ENCODE peak calls at places on chromosomes 16 and 17, in five cellular contexts. One of them, this sample, is unnamed.

GRCh38 chr17:8125196-8125946 is 1.5 kb upstream of the HES7 start:
- DNase-seq in GM12878: peak
- DNase-seq in A549: peak
- DNase-seq in K562: peak
- DNase-seq in SK-N-SH: peak
- DNase-seq in this sample: peak

GRCh38 chr16:4115209-4115940 is 867 bp downstream of the ADCY9 start:
- DNase-seq in A549: peak
- DNase-seq in SK-N-SH: peak
- DNase-seq in GM12878: no peak
- DNase-seq in K562: peak
- DNase-seq in this sample: peak

GRCh38 chr17:32609085-32609484 is 122.3 kb downstream of the CDK5R1 start:
- DNase-seq in K562: no peak
- DNase-seq in GM12878: peak
- DNase-seq in SK-N-SH: peak
- DNase-seq in A549: no peak
- DNase-seq in this sample: no peak

GRCh38 chr16:30724641-30725464 is 23.4 kb upstream of the PHKG2 start:
- DNase-seq in A549: no peak
- DNase-seq in K562: no peak
- DNase-seq in SK-N-SH: no peak
- DNase-seq in GM12878: no peak
- DNase-seq in this sample: no peak

GRCh38 chr16:9199312-9199711 is 107.9 kb downstream of the HAPSTR1 start:
- DNase-seq in A549: no peak
- DNase-seq in SK-N-SH: no peak
- DNase-seq in K562: no peak
- DNase-seq in GM12878: no peak
- DNase-seq in this sample: no peak

GRCh38 chr17:2025220-2025621 is at the start of gene RTN4RL1:
- DNase-seq in SK-N-SH: peak
- DNase-seq in GM12878: no peak
- DNase-seq in A549: peak
- DNase-seq in K562: peak
- DNase-seq in this sample: no peak

GRCh38 chr17:65139045-65139764 is 2.0 kb downstream of the RGS9 start:
- DNase-seq in A549: no peak
- DNase-seq in SK-N-SH: no peak
- DNase-seq in GM12878: no peak
- DNase-seq in K562: no peak
- DNase-seq in this sample: no peak

GRCh38 chr16:5665770-5666169 is 568.2 kb upstream of the EEF2KMT start:
- DNase-seq in A549: no peak
- DNase-seq in K562: no peak
- DNase-seq in GM12878: no peak
- DNase-seq in SK-N-SH: no peak
- DNase-seq in this sample: no peak

GRCh38 chr17:82926716-82927115 is 86.9 kb upstream of the ZNF750 start:
- DNase-seq in A549: no peak
- DNase-seq in GM12878: no peak
- DNase-seq in SK-N-SH: no peak
- DNase-seq in K562: no peak
- DNase-seq in this sample: no peak

GRCh38 chr16:81394966-81395655 is 49.5 kb upstream of the CMIP start:
- DNase-seq in SK-N-SH: no peak
- DNase-seq in GM12878: no peak
- DNase-seq in A549: no peak
- DNase-seq in K562: no peak
- DNase-seq in this sample: no peak

GRCh38 chr17:42233148-42233547 is 38.9 kb upstream of the GHDC start:
- DNase-seq in A549: no peak
- DNase-seq in K562: no peak
- DNase-seq in SK-N-SH: no peak
- DNase-seq in GM12878: no peak
- DNase-seq in this sample: peak

GRCh38 chr17:74159226-74159840 is 44.1 kb upstream of the RPL38 start:
- DNase-seq in SK-N-SH: no peak
- DNase-seq in K562: no peak
- DNase-seq in GM12878: no peak
- DNase-seq in A549: no peak
- DNase-seq in this sample: no peak

GRCh38 chr16:55778718-55779117 is 54.2 kb downstream of the CES1 start:
- DNase-seq in A549: no peak
- DNase-seq in GM12878: no peak
- DNase-seq in K562: no peak
- DNase-seq in SK-N-SH: no peak
- DNase-seq in this sample: no peak

GRCh38 chr17:40915721-40916256 is 21.7 kb downstream of the KRT23 start:
- DNase-seq in GM12878: peak
- DNase-seq in K562: no peak
- DNase-seq in A549: no peak
- DNase-seq in SK-N-SH: no peak
- DNase-seq in this sample: peak

GRCh38 chr17:7380855-7381683 is at the start of gene TNK1:
- DNase-seq in A549: no peak
- DNase-seq in GM12878: no peak
- DNase-seq in SK-N-SH: peak
- DNase-seq in K562: peak
- DNase-seq in this sample: no peak

GRCh38 chr17:57574040-57574513 is 171.0 kb downstream of the CCDC182 start:
- DNase-seq in GM12878: no peak
- DNase-seq in A549: no peak
- DNase-seq in K562: no peak
- DNase-seq in SK-N-SH: no peak
- DNase-seq in this sample: peak

GRCh38 chr17:12545877-12546513 is 119.7 kb upstream of the MYOCD start:
- DNase-seq in GM12878: no peak
- DNase-seq in SK-N-SH: peak
- DNase-seq in K562: peak
- DNase-seq in A549: peak
- DNase-seq in this sample: peak

GRCh38 chr16:84648595-84649510 is 542 bp downstream of the KLHL36 start:
- DNase-seq in K562: peak
- DNase-seq in SK-N-SH: peak
- DNase-seq in GM12878: no peak
- DNase-seq in A549: peak
- DNase-seq in this sample: no peak

GRCh38 chr16:66476328-66477027 is 49.4 kb downstream of the BEAN1 start:
- DNase-seq in K562: peak
- DNase-seq in GM12878: no peak
- DNase-seq in A549: peak
- DNase-seq in SK-N-SH: peak
- DNase-seq in this sample: no peak

GRCh38 chr17:82577300-82577699 is 57.8 kb downstream of the FOXK2 start:
- DNase-seq in GM12878: no peak
- DNase-seq in A549: no peak
- DNase-seq in K562: no peak
- DNase-seq in SK-N-SH: no peak
- DNase-seq in this sample: no peak

GRCh38 chr16:56119138-56119537 is 72.2 kb upstream of the GNAO1 start:
- DNase-seq in SK-N-SH: no peak
- DNase-seq in GM12878: peak
- DNase-seq in A549: no peak
- DNase-seq in K562: no peak
- DNase-seq in this sample: no peak

GRCh38 chr17:61431594-61432311 is 20.5 kb upstream of the TBX4 start:
- DNase-seq in A549: no peak
- DNase-seq in K562: no peak
- DNase-seq in SK-N-SH: no peak
- DNase-seq in GM12878: no peak
- DNase-seq in this sample: peak

GRCh38 chr16:66127459-66128362 is 238.8 kb upstream of the CDH5 start:
- DNase-seq in K562: no peak
- DNase-seq in SK-N-SH: peak
- DNase-seq in A549: no peak
- DNase-seq in GM12878: no peak
- DNase-seq in this sample: no peak

GRCh38 chr17:67421869-67422273 is 44.8 kb downstream of the PITPNC1 start:
- DNase-seq in GM12878: peak
- DNase-seq in A549: peak
- DNase-seq in SK-N-SH: no peak
- DNase-seq in K562: no peak
- DNase-seq in this sample: peak

GRCh38 chr17:61571624-61572023 is 19.4 kb downstream of the NACA2 start:
- DNase-seq in GM12878: no peak
- DNase-seq in K562: no peak
- DNase-seq in SK-N-SH: no peak
- DNase-seq in A549: no peak
- DNase-seq in this sample: no peak

GRCh38 chr17:74803971-74804370 is 27.8 kb upstream of the NAT9 start:
- DNase-seq in SK-N-SH: peak
- DNase-seq in K562: no peak
- DNase-seq in A549: no peak
- DNase-seq in GM12878: no peak
- DNase-seq in this sample: no peak

GRCh38 chr17:83029571-83029970 is 49.8 kb upstream of the METRNL start:
- DNase-seq in K562: no peak
- DNase-seq in GM12878: no peak
- DNase-seq in SK-N-SH: no peak
- DNase-seq in A549: no peak
- DNase-seq in this sample: no peak

GRCh38 chr17:68640601-68641000 is 39.4 kb upstream of the FAM20A start:
- DNase-seq in GM12878: no peak
- DNase-seq in SK-N-SH: no peak
- DNase-seq in A549: no peak
- DNase-seq in K562: no peak
- DNase-seq in this sample: no peak

GRCh38 chr17:66412857-66413563 is 110.6 kb downstream of the PRKCA start:
- DNase-seq in GM12878: no peak
- DNase-seq in A549: no peak
- DNase-seq in SK-N-SH: no peak
- DNase-seq in K562: no peak
- DNase-seq in this sample: no peak

GRCh38 chr16:9135797-9136196 is 44.4 kb downstream of the HAPSTR1 start:
- DNase-seq in SK-N-SH: no peak
- DNase-seq in A549: no peak
- DNase-seq in K562: no peak
- DNase-seq in GM12878: no peak
- DNase-seq in this sample: no peak

GRCh38 chr17:75031972-75032895 is 14.5 kb downstream of the ATP5PD start:
- DNase-seq in K562: peak
- DNase-seq in SK-N-SH: peak
- DNase-seq in GM12878: no peak
- DNase-seq in A549: peak
- DNase-seq in this sample: peak

GRCh38 chr17:60602871-60603270 is 2.9 kb downstream of the PPM1D start:
- DNase-seq in GM12878: no peak
- DNase-seq in SK-N-SH: no peak
- DNase-seq in K562: no peak
- DNase-seq in A549: no peak
- DNase-seq in this sample: no peak

GRCh38 chr17:385195-385835 is 32.7 kb upstream of the RPH3AL start:
- DNase-seq in SK-N-SH: peak
- DNase-seq in GM12878: no peak
- DNase-seq in K562: no peak
- DNase-seq in A549: peak
- DNase-seq in this sample: no peak

DNA sequence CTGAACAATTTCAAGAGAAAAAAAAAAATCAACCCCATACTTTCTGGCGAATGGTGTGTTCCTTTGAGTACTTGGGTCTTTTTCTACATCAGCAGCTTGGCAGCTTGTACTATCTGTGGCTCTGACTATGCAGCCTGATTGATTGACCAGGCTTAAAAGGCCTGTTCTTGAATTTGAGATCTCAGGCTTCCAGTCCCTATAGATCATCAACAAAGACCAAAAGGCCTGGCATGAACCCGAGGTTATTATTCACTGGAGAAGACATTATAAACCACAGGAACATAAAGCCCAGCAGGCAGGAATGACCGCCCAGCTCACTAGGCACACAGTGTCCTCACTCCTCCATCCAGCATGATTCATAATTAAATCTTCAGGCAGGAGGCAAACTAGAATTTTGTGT is 32.1 kb upstream of the CDH3 start:
- DNase-seq in K562: no peak
- DNase-seq in SK-N-SH: no peak
- DNase-seq in GM12878: no peak
- DNase-seq in A549: no peak
- DNase-seq in this sample: no peak
- TF ChIP-seq RCOR1 in K562: no peak
- TF ChIP-seq RCOR1 in SK-N-SH: no peak
- TF ChIP-seq RCOR1 in GM12878: no peak
- TF ChIP-seq RCOR1 in A549: no peak
- TF ChIP-seq RCOR1 in this sample: no peak

DNA sequence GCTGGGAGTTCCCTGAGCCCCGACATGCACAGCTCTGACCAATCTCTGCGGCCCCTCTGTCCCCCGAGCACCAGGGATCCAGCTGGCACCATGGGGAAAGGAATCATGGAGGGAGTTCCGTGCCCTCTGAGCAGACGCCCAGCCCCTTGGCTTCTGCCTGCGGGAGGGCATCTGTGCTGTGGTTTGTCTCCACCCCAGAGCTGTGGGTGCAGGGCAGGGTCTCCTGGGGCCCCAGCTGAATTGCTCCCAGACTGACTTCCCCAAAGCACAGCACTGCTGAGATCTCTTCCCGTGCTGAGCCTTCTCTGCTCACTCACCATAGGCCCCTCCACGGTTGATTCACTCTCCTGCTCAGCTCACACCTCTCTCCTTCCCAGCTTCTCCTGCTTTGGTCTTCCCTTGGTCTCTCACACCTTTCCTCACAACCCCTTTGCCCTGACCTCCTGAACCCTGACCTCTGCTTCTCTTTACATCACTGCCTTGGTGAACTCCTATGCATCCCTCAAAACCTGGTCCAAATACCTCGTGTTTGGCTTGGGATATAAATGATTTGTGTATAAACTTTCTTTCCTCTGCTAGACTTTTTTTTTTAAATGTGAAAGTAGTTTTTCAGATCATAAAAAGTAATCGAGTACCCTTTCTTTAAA is 265.2 kb downstream of the SEC14L1 start:
- DNase-seq in A549: no peak
- DNase-seq in K562: no peak
- DNase-seq in SK-N-SH: no peak
- DNase-seq in GM12878: no peak
- DNase-seq in this sample: no peak
- TF ChIP-seq RCOR1 in A549: no peak
- TF ChIP-seq RCOR1 in K562: no peak
- TF ChIP-seq RCOR1 in SK-N-SH: no peak
- TF ChIP-seq RCOR1 in GM12878: no peak
- TF ChIP-seq RCOR1 in this sample: no peak

GRCh38 chr16:82867425-82867824 is 240.7 kb downstream of the CDH13 start:
- DNase-seq in K562: no peak
- DNase-seq in SK-N-SH: no peak
- DNase-seq in A549: no peak
- DNase-seq in GM12878: no peak
- DNase-seq in this sample: no peak
- TF ChIP-seq RCOR1 in K562: no peak
- TF ChIP-seq RCOR1 in SK-N-SH: no peak
- TF ChIP-seq RCOR1 in A549: no peak
- TF ChIP-seq RCOR1 in GM12878: no peak
- TF ChIP-seq RCOR1 in this sample: no peak

DNA sequence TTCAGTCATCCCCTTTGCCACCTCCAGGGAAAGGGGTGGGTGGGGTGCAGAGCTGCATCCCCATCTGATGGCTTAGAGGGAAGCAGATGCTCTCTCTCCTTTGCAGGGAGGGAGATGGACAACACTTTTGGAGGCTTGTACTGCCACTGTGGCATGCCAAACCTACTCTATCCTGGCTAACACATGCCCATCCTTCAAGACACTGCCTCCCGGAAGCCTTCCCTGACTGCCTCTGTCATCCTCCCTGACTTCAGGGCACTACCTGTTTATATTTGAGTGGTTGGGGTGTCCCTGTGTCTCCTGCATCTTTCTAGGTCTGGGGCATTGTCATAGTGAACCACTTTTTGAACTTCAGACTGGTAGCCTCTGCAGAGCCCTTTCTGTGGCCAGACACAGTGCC is 202.3 kb downstream of the ZNF423 start:
- DNase-seq in A549: no peak
- DNase-seq in SK-N-SH: no peak
- DNase-seq in GM12878: no peak
- DNase-seq in K562: no peak
- DNase-seq in this sample: no peak
- TF ChIP-seq RCOR1 in A549: no peak
- TF ChIP-seq RCOR1 in SK-N-SH: no peak
- TF ChIP-seq RCOR1 in GM12878: no peak
- TF ChIP-seq RCOR1 in K562: no peak
- TF ChIP-seq RCOR1 in this sample: no peak